ENCODE peak calls at places on chromosomes 3 and 15, in four cellular contexts. A, Q, J and X are unnamed samples.

GRCh38 chr3:186630950-186631624 is 9.1 kb upstream of the FETUB start:
- DNase-seq in A (no peak), Q (no peak), J (no peak), X (no peak)

GRCh38 chr15:52717924-52718323 is 38.7 kb upstream of the ATOSA start:
- DNase-seq in A (no peak), Q (no peak), J (no peak), X (no peak)

GRCh38 chr3:60703956-60704736 is 547.1 kb downstream of the FHIT start:
- DNase-seq in A (no peak), Q (no peak), J (no peak), X (no peak)

GRCh38 chr15:52143862-52144261 is 31.3 kb upstream of the BCL2L10 start:
- DNase-seq in A (no peak), Q (no peak), J (peak; percentile 23), X (no peak)

GRCh38 chr3:132730891-132731580 is 8.8 kb upstream of the NPHP3 start:
- DNase-seq in A (no peak), Q (no peak), J (peak; percentile 22), X (peak; percentile 12)

GRCh38 chr15:48681274-48681840 is 35.8 kb upstream of the FBN1 start:
- DNase-seq in A (no peak), Q (no peak), J (no peak), X (no peak)

GRCh38 chr15:78259232-78259631 is 5.1 kb upstream of the DNAJA4 start:
- DNase-seq in A (no peak), Q (no peak), J (no peak), X (no peak)

GRCh38 chr3:195063596-195064193 is 207.3 kb downstream of the XXYLT1 start:
- DNase-seq in A (no peak), Q (no peak), J (no peak), X (no peak)

GRCh38 chr3:2558828-2559227 is 460.2 kb downstream of the CNTN4 start:
- DNase-seq in A (no peak), Q (no peak), J (no peak), X (no peak)

GRCh38 chr3:187063286-187064081 is 75.8 kb downstream of the RPL39L start:
- DNase-seq in A (no peak), Q (no peak), J (no peak), X (no peak)

GRCh38 chr3:57727096-57727495 is 29.0 kb upstream of the SLMAP start:
- DNase-seq in A (no peak), Q (no peak), J (no peak), X (no peak)

GRCh38 chr3:40645883-40646282 is 121.1 kb downstream of the ZNF621 start:
- DNase-seq in A (no peak), Q (no peak), J (no peak), X (no peak)

GRCh38 chr3:69420781-69421520 is 35.1 kb upstream of the FRMD4B start:
- DNase-seq in A (no peak), Q (no peak), J (no peak), X (no peak)

GRCh38 chr3:34200576-34200975 is 402.1 kb downstream of the PDCD6IP start:
- DNase-seq in A (no peak), Q (peak; percentile 49), J (no peak), X (no peak)

GRCh38 chr15:25508369-25509002 is 69.7 kb upstream of the UBE3A start:
- DNase-seq in A (no peak), Q (no peak), J (peak; percentile 55), X (peak; percentile 3)

GRCh38 chr3:155076888-155077287 is 3.2 kb upstream of the MME start:
- DNase-seq in A (no peak), Q (no peak), J (no peak), X (no peak)

GRCh38 chr3:185270262-185270955 is 16.6 kb upstream of the EHHADH start:
- DNase-seq in A (peak; percentile 42), Q (no peak), J (peak; percentile 70), X (peak; percentile 19)

GRCh38 chr3:40312661-40313226 is 3.2 kb downstream of the EIF1B start:
- DNase-seq in A (no peak), Q (no peak), J (no peak), X (no peak)

GRCh38 chr3:158152186-158152585 is 42.3 kb downstream of the RSRC1 start:
- DNase-seq in A (no peak), Q (no peak), J (no peak), X (no peak)

GRCh38 chr15:31439328-31439727 is 112.7 kb downstream of the KLF13 start:
- DNase-seq in A (no peak), Q (no peak), J (peak; percentile 56), X (no peak)

GRCh38 chr15:59420108-59420507 is 17.9 kb upstream of the FAM81A start:
- DNase-seq in A (no peak), Q (no peak), J (no peak), X (no peak)

GRCh38 chr15:60905587-60905986 is 323.5 kb downstream of the RORA start:
- DNase-seq in A (no peak), Q (no peak), J (no peak), X (no peak)

GRCh38 chr15:79853492-79854328 is 43.1 kb downstream of the MTHFS start:
- DNase-seq in A (no peak), Q (peak; percentile 52), J (peak; percentile 76), X (peak; percentile 60)

GRCh38 chr15:90479656-90480055 is 50.1 kb upstream of the CRTC3 start:
- DNase-seq in A (no peak), Q (no peak), J (no peak), X (no peak)

GRCh38 chr3:98602078-98602678 is 8.8 kb upstream of the CPOX start:
- DNase-seq in A (no peak), Q (peak; percentile 55), J (peak; percentile 49), X (no peak)

GRCh38 chr15:57878573-57878972 is 172.1 kb downstream of the POLR2M start:
- DNase-seq in A (no peak), Q (no peak), J (no peak), X (no peak)

GRCh38 chr3:137946341-137946973 is 63.5 kb upstream of the CLDN18 start:
- DNase-seq in A (peak; percentile 14), Q (no peak), J (peak; percentile 70), X (peak; percentile 18)

GRCh38 chr3:66261318-66261717 is 40.5 kb downstream of the SLC25A26 start:
- DNase-seq in A (no peak), Q (no peak), J (no peak), X (no peak)

GRCh38 chr3:197117107-197117506 is 87.5 kb upstream of the MELTF start:
- DNase-seq in A (no peak), Q (peak; percentile 5), J (no peak), X (no peak)

DNA sequence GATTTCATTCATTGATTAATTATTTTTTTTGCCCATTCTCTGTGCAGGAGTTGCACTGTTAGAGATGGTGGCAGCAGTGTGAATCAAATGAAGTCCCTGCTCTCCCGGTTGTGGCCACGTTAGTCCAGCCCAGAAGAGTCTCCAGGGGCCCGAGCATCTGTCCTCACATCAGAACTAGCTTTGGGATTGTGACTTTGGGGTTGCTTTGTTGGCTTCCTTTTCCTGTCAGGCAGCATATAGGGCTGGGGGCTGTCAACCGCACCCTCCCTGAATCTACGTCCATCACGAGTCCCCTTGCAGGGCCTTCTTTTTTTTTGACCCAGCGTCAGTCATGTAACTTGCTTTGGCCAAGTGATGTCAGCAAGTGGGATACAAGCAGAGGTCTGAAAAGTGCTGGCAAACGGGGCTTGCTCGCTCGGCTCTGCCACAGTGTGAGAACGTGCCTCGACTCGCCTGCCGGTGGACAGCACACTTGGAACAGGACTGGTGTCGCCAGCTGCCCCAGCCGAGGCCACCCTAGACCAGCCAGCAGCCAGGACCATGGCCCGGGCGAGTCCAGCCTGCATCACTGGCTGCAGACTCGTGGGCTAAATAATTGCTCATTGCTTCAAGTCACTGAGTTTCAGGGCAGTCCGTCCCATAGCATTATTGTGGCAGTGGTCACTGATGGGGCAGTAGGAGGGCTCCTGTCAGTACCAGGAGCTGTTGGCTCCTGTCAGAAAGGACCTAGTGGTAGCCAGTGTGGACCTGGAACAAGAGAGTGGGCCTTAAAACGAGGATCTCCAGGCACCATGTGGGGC is 151.6 kb upstream of the MEF2A start:
- DNase-seq in A (no peak), Q (no peak), J (no peak), X (no peak)
- TF ChIP-seq SPI1 in A (no peak), Q (no peak), J (no peak), X (no peak)

GRCh38 chr15:72907733-72908132 is 124.2 kb upstream of the ADPGK start:
- DNase-seq in A (no peak), Q (no peak), J (no peak), X (no peak)
- TF ChIP-seq SPI1 in A (no peak), Q (no peak), J (no peak), X (no peak)

GRCh38 chr15:41183580-41183979 is 47.0 kb downstream of the EXD1 start:
- DNase-seq in A (no peak), Q (no peak), J (no peak), X (no peak)
- TF ChIP-seq SPI1 in A (no peak), Q (no peak), J (no peak), X (no peak)

GRCh38 chr3:182212479-182213076 is 500.9 kb downstream of the SOX2 start:
- DNase-seq in A (no peak), Q (no peak), J (no peak), X (no peak)
- TF ChIP-seq SPI1 in A (no peak), Q (no peak), J (no peak), X (no peak)

DNA sequence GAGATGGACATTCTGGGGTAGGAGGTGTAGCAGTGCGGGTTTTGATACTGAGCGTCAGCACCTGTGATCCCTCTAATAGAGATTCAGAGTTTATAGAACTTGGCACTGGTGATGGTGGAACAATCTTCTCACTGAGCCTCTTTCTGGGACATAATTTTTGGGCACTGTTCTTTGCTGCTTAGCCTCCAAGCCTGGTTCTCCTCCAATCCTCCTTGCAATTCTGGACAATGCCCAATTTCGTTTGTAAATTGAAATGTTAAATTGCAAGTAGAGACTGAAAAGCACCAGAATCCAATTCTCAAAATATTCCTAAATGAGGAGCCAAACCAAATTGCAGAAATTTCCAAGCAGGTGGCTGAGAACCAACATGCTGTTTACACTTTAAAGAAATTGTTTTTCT is 149.8 kb upstream of the ABI3BP start:
- DNase-seq in A (no peak), Q (no peak), J (no peak), X (no peak)
- TF ChIP-seq SPI1 in A (no peak), Q (no peak), J (no peak), X (no peak)

GRCh38 chr15:68175527-68175926 is 29.6 kb downstream of the CALML4 start:
- DNase-seq in A (no peak), Q (no peak), J (no peak), X (peak; percentile 32)
- TF ChIP-seq SPI1 in A (no peak), Q (no peak), J (no peak), X (no peak)